ENCODE peak calls at places on chromosomes 12 and 14, in seven cellular contexts. K, I, O, S, D, G and X are unnamed samples.

GRCh38 chr12:110543252-110543959 is 39.7 kb downstream of the PPTC7 start:
- DNase-seq in O (peak; percentile 96), I (peak; percentile 92), G (peak; percentile 94), K (peak; percentile 96), D (peak; percentile 92), S (no peak), X (no peak)

GRCh38 chr12:43749016-43749415 is 9.6 kb downstream of the PUS7L start:
- DNase-seq in I (no peak), G (no peak), D (no peak), K (no peak), S (no peak), O (no peak), X (no peak)

GRCh38 chr12:47590771-47591368 is 115.0 kb downstream of the RPAP3 start:
- DNase-seq in D (no peak), S (no peak), K (no peak), O (peak; percentile 18), I (peak; percentile 56), G (no peak), X (no peak)

GRCh38 chr14:76191297-76191696 is 39.6 kb downstream of the GPATCH2L start:
- DNase-seq in S (no peak), G (peak; percentile 20), D (peak; percentile 28), I (no peak), K (no peak), O (no peak), X (no peak)

GRCh38 chr12:70165450-70165849 is 77.8 kb upstream of the CNOT2 start:
- DNase-seq in K (no peak), I (no peak), O (no peak), S (no peak), G (no peak), D (no peak), X (no peak)

GRCh38 chr14:61298834-61299233 is 17.7 kb upstream of the TMEM30B start:
- DNase-seq in K (no peak), D (no peak), O (no peak), I (no peak), S (no peak), G (no peak), X (no peak)

GRCh38 chr12:98743362-98743953 is 98.4 kb downstream of the APAF1 start:
- DNase-seq in S (no peak), G (peak; percentile 18), K (no peak), O (no peak), D (no peak), I (no peak), X (no peak)

GRCh38 chr12:46209165-46209564 is 59.7 kb downstream of the SLC38A1 start:
- DNase-seq in S (no peak), O (no peak), D (no peak), I (no peak), K (no peak), G (no peak), X (no peak)

GRCh38 chr12:115402443-115403170 is 718.6 kb upstream of the TBX3 start:
- DNase-seq in S (no peak), O (no peak), G (no peak), I (no peak), D (no peak), K (no peak), X (no peak)

GRCh38 chr14:61671086-61671485 is 24.2 kb upstream of the HIF1A start:
- DNase-seq in G (no peak), I (no peak), D (no peak), K (no peak), S (no peak), O (peak; percentile 25), X (no peak)

GRCh38 chr12:53479314-53479713 is 19.9 kb downstream of the MAP3K12 start:
- DNase-seq in O (no peak), G (no peak), S (no peak), I (no peak), D (no peak), K (no peak), X (no peak)

GRCh38 chr14:103097244-103097993 is 2.9 kb downstream of the EXOC3L4 start:
- DNase-seq in D (no peak), S (no peak), O (no peak), K (no peak), G (no peak), I (peak; percentile 45), X (no peak)

GRCh38 chr14:103819503-103820307 is 27.7 kb downstream of the PPP1R13B start:
- DNase-seq in O (peak; percentile 42), S (no peak), D (peak; percentile 64), K (peak; percentile 19), G (peak; percentile 60), I (peak; percentile 75), X (peak; percentile 43)

GRCh38 chr12:93713060-93713459 is 35.9 kb downstream of the CRADD start:
- DNase-seq in I (no peak), K (no peak), O (no peak), G (no peak), S (no peak), D (no peak), X (no peak)

GRCh38 chr14:61213116-61213720 is 67.9 kb downstream of the TMEM30B start:
- DNase-seq in S (no peak), D (no peak), K (no peak), I (no peak), O (peak; percentile 42), G (no peak), X (no peak)

GRCh38 chr12:46267618-46268348 is 1.1 kb downstream of the SLC38A1 start:
- DNase-seq in D (no peak), S (no peak), O (peak; percentile 28), G (peak; percentile 10), K (peak; percentile 11), I (no peak), X (no peak)

GRCh38 chr12:79555006-79555925 is 135.5 kb downstream of the PAWR start:
- DNase-seq in G (no peak), S (no peak), D (no peak), K (no peak), I (no peak), O (peak; percentile 83), X (no peak)

GRCh38 chr12:51082561-51083139 is 746 bp downstream of the CSRNP2 start:
- DNase-seq in K (peak; percentile 7), G (peak; percentile 24), S (no peak), O (peak; percentile 42), D (no peak), I (no peak), X (peak; percentile 16)

GRCh38 chr14:71532349-71532748 is 399.9 kb upstream of the RGS6 start:
- DNase-seq in D (no peak), S (no peak), G (peak; percentile 31), K (no peak), I (no peak), O (no peak), X (no peak)

DNA sequence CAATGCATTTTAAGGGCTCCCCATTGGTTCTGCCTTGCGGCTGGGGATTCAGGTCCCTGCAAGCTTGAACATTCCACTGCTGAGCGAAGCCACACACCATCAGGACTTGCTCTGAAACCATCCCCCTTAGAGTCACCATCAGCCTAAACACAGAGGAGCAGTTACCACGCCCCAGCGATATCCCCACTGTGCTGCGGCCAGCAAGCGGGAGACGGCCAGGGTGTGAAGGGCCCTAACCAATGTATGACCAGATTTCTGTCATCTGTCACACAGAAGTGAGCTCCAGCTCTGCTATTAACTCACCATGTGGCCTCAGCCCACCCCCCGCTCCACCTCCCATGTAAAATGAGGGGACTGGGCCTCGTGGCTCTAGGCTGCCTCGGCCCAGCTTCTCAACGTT is 29.6 kb downstream of the CCDC88C start:
- DNase-seq in O (no peak), D (no peak), K (no peak), I (no peak), S (no peak), G (no peak), X (no peak)
- H3K27ac ChIP-seq in O (no peak overlapping the region), D (no peak overlapping the region), K (peak overlapping the region; percentile 60), I (no peak overlapping the region), S (no peak overlapping the region), G (no peak overlapping the region), X (no peak overlapping the region)

GRCh38 chr14:36655054-36655381 is 6.6 kb upstream of the PAX9 start:
- DNase-seq in K (no peak), O (no peak), S (no peak), G (no peak), I (no peak), D (no peak), X (no peak)

GRCh38 chr14:36654185-36655053 is 7.2 kb upstream of the PAX9 start:
- DNase-seq in O (no peak), K (no peak), S (no peak), G (no peak), I (no peak), D (no peak), X (no peak)

GRCh38 chr14:36649872-36650650 is 11.6 kb upstream of the PAX9 start:
- DNase-seq in D (no peak), S (no peak), I (no peak), G (no peak), K (no peak), O (no peak), X (no peak)

GRCh38 chr14:36653412-36653811 is 8.2 kb upstream of the PAX9 start:
- DNase-seq in O (no peak), K (no peak), D (no peak), I (no peak), G (no peak), S (no peak), X (no peak)

GRCh38 chr14:36652542-36653201 is 9.0 kb upstream of the PAX9 start:
- DNase-seq in I (no peak), G (no peak), O (no peak), K (no peak), S (no peak), D (no peak), X (no peak)
- H3K27me3 ChIP-seq in I (peaks cover 9% of the 10 kb centered on the region), G (peaks cover 94% of the 10 kb centered on the region), O (peaks cover 100% of the 10 kb centered on the region), K (no peaks in the 10 kb centered on the region), S (peaks cover 4% of the 10 kb centered on the region), D (peaks cover 100% of the 10 kb centered on the region), X (peaks cover 82% of the 10 kb centered on the region)

DNA sequence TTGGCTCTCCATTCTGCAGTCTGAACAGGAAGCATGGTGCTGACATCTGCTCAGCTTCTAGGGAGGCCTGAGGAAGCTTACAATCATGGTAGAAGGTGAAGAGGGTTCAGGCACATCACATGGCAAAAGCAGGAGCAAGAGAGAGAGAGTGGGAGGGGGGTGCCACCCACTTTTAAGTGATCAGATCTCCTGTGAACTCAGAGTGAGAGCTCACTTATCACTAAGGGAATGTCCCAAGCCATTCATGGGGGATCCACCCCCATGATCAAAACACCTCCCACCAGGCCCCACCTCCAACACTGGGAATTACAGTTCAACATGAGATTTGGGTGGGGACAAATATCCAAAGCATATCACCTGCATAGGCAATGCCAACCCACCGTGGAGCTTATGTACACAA is 9.8 kb upstream of the GNG2 start:
- DNase-seq in S (no peak), I (no peak), K (no peak), D (no peak), G (no peak), O (no peak), X (no peak)
- H3K27ac ChIP-seq in S (no peak overlapping the region), I (no peak overlapping the region), K (no peak overlapping the region), D (no peak overlapping the region), G (no peak overlapping the region), O (no peak overlapping the region), X (no peak overlapping the region)

DNA sequence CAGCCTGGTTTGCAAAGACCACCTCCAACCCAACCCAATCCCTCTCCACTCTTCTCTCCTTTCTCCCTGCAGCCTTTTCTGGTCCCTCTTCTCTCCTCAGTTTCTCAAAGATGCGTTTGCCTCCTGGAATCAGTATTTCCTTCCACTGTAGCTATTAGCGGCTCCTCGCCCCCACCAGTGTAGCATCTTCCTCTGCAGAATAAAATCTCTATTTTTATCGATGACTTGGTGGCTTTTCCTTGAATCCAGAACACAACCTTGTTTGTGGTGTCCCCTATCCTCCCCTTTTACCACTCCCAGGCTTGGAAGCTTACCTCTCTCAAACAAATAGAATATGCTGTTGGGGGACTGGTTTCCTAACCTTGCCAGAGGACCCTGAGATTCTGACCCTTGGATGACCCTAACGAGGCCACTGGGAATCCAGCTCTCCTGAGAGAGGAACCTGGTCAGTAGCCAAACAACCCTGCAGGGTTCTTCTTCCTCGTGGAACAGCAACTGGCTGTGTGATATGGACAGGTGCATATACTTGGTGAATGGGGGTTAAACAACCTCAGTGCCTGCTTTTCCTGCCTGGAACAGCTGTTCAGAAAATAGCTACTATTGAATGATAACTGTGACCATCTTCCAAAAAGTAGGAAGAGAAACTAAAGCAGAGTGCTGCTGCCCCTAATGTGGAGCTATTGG is 4.4 kb downstream of the WNT1 start:
- DNase-seq in O (no peak), G (no peak), D (no peak), I (no peak), S (no peak), K (no peak), X (no peak)
- H3K27me3 ChIP-seq in O (peaks cover 89% of the 10 kb centered on the region), G (peaks cover 62% of the 10 kb centered on the region), D (peaks cover 75% of the 10 kb centered on the region), I (no peaks in the 10 kb centered on the region), S (peaks cover 18% of the 10 kb centered on the region), K (peaks cover 25% of the 10 kb centered on the region), X (peaks cover 78% of the 10 kb centered on the region)